ENCODE peak calls at places on chromosomes 7 and 10, in five cellular contexts. H, W, G, A and X are unnamed samples.

GRCh38 chr10:129102906-129103693 is 363.9 kb upstream of the MGMT start:
- DNase-seq in W (no peak), H (no peak), G (no peak), A (no peak), X (peak)

GRCh38 chr10:23024002-23024401 is 71.4 kb upstream of the MSRB2 start:
- DNase-seq in A (no peak), W (no peak), G (no peak), H (no peak), X (no peak)

GRCh38 chr7:34313289-34313688 is 344.7 kb upstream of the NPSR1 start:
- DNase-seq in G (no peak), A (no peak), W (no peak), H (no peak), X (no peak)

GRCh38 chr7:121504478-121504877 is 108.4 kb upstream of the FAM3C start:
- DNase-seq in W (no peak), G (no peak), H (peak), A (peak), X (peak)

GRCh38 chr10:31468536-31468859 is 149.5 kb downstream of the ZEB1 start:
- DNase-seq in H (no peak), A (no peak), G (no peak), W (no peak), X (no peak)

GRCh38 chr7:70384891-70385290 is 747.1 kb upstream of the GALNT17 start:
- DNase-seq in W (no peak), A (peak), H (peak), G (no peak), X (no peak)

GRCh38 chr10:405648-406047 is 270.4 kb downstream of the ZMYND11 start:
- DNase-seq in A (no peak), G (no peak), H (no peak), W (no peak), X (no peak)

GRCh38 chr7:114715907-114716306 is 206.0 kb upstream of the MDFIC start:
- DNase-seq in W (no peak), H (peak), A (no peak), G (no peak), X (no peak)

GRCh38 chr7:69994907-69995542 is 396.8 kb downstream of the AUTS2 start:
- DNase-seq in G (no peak), W (no peak), A (no peak), H (no peak), X (no peak)

GRCh38 chr7:82323806-82324205 is 119.8 kb downstream of the CACNA2D1 start:
- DNase-seq in W (no peak), G (no peak), H (no peak), A (no peak), X (no peak)

GRCh38 chr10:43861966-43862751 is 213.5 kb upstream of the ZNF32 start:
- DNase-seq in G (no peak), W (no peak), H (peak), A (peak), X (peak)

GRCh38 chr7:2601907-2602735 is 29.7 kb upstream of the TTYH3 start:
- DNase-seq in G (no peak), A (no peak), H (peak), W (no peak), X (no peak)